ENCODE peak calls at places on chromosomes 13 and 19, in five cellular contexts. U, D, Q, A and S are unnamed samples. For H3K9me3, the result is how much of the 10 kb centered on the place peaks cover.

GRCh38 chr13:40961826-40962225 is 57.3 kb downstream of the ELF1 start:
- DNase-seq in A (no peak), U (no peak), Q (no peak), D (no peak), S (no peak)

GRCh38 chr13:51286135-51287002 is 53.1 kb upstream of the SERPINE3 start:
- DNase-seq in D (peak), Q (peak), U (peak), A (peak), S (peak)

GRCh38 chr19:33502991-33503790 is 18.4 kb downstream of the PEPD start:
- DNase-seq in A (no peak), U (no peak), Q (no peak), D (no peak), S (no peak)

GRCh38 chr13:98246538-98247172 is 69.6 kb upstream of the RNF113B start:
- DNase-seq in A (no peak), D (peak), Q (no peak), U (no peak), S (no peak)

GRCh38 chr19:1252221-1252817 is 3.9 kb downstream of the MIDN start:
- DNase-seq in D (peak), Q (no peak), U (no peak), A (peak), S (peak)

GRCh38 chr13:51942189-51942588 is 69.1 kb downstream of the ATP7B start:
- DNase-seq in U (no peak), Q (no peak), A (no peak), D (no peak), S (no peak)

GRCh38 chr13:66077286-66077685 is 1152.8 kb downstream of the PCDH9 start:
- DNase-seq in Q (no peak), A (no peak), D (no peak), U (no peak), S (no peak)

GRCh38 chr13:51267581-51267980 is 45.4 kb downstream of the FAM124A start:
- DNase-seq in Q (no peak), D (no peak), U (no peak), A (no peak), S (no peak)

GRCh38 chr19:42108527-42109389 is 23.5 kb downstream of the POU2F2 start:
- DNase-seq in U (peak), D (peak), A (peak), Q (peak), S (peak)

GRCh38 chr13:62747629-62748028 is 1332.0 kb upstream of the PCDH20 start:
- DNase-seq in D (peak), Q (no peak), A (peak), U (no peak), S (no peak)

DNA sequence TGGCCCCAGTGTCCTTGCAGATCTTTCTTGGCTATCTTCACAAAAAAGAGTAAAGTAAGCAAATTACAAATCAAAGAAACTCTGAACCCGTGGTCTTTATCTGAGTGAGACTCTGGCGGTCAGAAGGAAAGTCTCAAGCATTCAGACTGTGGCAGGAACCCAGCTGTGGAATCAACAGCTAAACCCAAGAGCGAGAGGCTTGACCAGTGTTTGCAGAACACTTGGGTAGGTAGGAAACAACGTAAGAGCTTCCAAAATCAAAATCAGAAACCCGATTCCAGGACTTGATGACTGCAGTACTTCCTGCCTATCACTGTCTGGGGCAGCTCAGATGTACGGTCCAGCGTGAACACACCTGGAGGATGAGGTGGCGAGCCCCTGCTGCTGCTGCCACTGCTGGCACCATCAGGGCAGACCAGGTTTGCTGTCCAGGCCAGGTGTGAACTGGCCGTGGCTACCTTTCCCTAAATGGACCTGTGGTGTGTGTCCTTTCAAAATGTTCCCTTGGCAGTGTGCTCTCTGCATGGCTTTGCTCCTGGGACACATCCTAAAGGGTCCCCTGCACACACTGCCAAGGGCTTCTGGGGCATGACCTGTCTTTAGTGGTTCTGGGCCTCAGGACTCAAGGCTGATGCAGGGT is 9.5 kb downstream of the TUBA3C start:
- DNase-seq in A (no peak), Q (no peak), D (no peak), U (no peak), S (no peak)
- H3K9me3 ChIP-seq in A (under half), Q (under half), D (under half), U (under half), S (under half)

DNA sequence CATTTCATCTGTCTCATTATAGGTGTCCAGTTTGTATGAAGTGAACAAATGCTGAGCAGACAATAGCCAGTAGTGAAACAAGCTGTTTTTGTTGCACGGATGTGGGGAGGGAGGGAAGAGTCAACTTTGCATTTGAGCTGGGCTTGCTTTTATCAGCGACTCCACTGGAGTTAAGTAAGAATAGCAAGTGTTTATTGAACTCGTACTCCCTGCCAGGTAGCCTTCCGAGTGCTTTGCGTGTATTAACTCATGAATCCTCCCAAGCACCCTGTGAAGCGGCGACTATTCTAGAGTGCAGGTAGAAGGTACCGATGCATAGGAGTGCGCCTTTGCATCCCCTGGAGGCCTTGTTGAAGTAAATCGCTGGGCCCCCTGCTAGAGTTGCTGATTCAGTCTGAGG is 4.7 kb upstream of the ZNF444 start:
- DNase-seq in Q (no peak), U (no peak), A (no peak), D (no peak), S (no peak)
- TF ChIP-seq RCOR1 in Q (no peak), U (no peak), A (no peak), D (no peak), S (no peak)

GRCh38 chr19:12284631-12285030 is 10.1 kb downstream of the ZNF44 start:
- DNase-seq in A (no peak), D (no peak), Q (no peak), U (no peak), S (no peak)

GRCh38 chr19:12284226-12284625 is 10.5 kb downstream of the ZNF44 start:
- DNase-seq in U (no peak), Q (no peak), A (no peak), D (no peak), S (no peak)

GRCh38 chr19:12272980-12273901 is 21.4 kb downstream of the ZNF44 start:
- DNase-seq in U (no peak), A (no peak), D (no peak), Q (no peak), S (no peak)

DNA sequence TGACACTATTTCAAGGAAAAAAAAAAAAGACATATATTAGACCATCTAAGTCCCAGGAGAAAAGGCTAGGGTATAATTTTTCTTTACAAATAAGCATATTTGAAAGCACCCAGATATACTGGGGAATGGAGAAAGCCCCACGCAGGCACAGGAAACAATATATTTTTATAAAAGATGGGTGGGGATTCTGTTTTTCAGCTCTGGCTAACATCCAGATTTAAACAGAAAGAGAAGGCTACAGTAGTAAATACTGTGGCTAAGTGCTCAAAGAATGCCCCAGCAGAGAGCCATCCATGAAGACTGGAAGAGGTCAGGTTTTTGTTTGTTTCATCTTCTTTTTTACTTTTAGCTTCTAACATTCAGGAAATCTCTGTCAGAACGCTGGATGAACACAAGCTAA is 16.0 kb downstream of the ZNF44 start:
- DNase-seq in D (no peak), Q (no peak), A (no peak), U (no peak), S (no peak)
- H3K9me3 ChIP-seq in D (half or more), Q (under half), A (under half), U (under half), S (under half)

GRCh38 chr13:29454931-29455481 is 140.5 kb downstream of the SLC7A1 start:
- DNase-seq in Q (peak), A (peak), U (no peak), D (peak), S (no peak)
- TF ChIP-seq RCOR1 in Q (no peak), A (no peak), U (no peak), D (no peak), S (no peak)

GRCh38 chr19:34959021-34959420 is 5.0 kb downstream of the ZNF792 start:
- DNase-seq in A (no peak), U (no peak), D (no peak), Q (no peak), S (no peak)

GRCh38 chr19:34957830-34958751 is 5.9 kb downstream of the ZNF792 start:
- DNase-seq in A (peak), Q (no peak), D (no peak), U (no peak), S (no peak)

GRCh38 chr19:34953092-34953491 is 10.9 kb downstream of the ZNF792 start:
- DNase-seq in D (no peak), A (no peak), U (no peak), Q (no peak), S (no peak)
- H3K9me3 ChIP-seq in D (under half), A (half or more), U (under half), Q (under half), S (under half)

GRCh38 chr19:49689133-49690072 is at the start of gene ADM5:
- DNase-seq in U (no peak), A (no peak), D (no peak), Q (no peak), S (peak)
- TF ChIP-seq RCOR1 in U (no peak), A (no peak), D (no peak), Q (no peak), S (no peak)

DNA sequence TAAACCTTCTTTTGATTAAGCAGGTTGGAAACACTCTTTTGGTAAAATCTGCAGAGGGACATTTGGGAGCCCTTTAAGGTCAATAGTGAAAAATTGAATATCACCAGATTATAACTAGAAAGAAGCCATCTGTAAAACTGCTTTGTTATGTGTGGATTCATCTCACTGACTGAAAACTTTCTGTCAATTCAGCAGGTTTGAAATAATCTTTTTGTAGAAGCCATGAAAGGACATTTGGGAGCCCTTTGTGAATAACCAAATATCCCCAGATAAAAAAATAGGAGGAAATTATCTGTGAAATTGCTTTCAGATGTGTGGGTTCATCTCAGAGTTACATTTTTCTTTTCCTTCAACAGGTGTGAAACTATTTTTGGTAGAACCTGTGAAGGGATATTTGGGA is 1690.7 kb downstream of the UQCRFS1 start:
- DNase-seq in A (no peak), Q (no peak), D (no peak), U (no peak), S (no peak)
- H3K9me3 ChIP-seq in A (half or more), Q (under half), D (under half), U (under half), S (under half)

DNA sequence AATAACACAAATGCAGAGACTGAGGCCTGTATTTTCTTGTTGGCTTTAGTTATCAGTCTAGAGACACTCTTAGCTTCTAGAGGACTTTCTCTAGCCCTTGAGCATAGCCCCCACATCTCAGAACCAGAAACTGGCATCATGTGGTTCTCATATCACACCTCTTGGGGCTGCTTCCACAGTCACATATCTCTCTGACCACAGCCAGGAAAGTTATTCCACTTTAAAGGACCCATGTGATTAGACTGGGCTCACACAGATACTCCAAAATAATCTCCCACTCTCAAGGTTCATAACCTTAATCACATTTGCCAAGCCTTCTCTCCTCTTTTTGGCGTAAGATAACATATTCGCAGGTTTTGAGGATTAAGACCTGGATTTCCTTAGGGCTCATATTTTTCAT is 846.9 kb upstream of the MIR17HG start:
- DNase-seq in Q (no peak), U (no peak), A (no peak), D (no peak), S (no peak)
- TF ChIP-seq RCOR1 in Q (no peak), U (no peak), A (no peak), D (no peak), S (no peak)